ENCODE peak calls at places on chromosomes 5 and 9, in five cellular contexts. Q is H1, G is IMR-90, K is K562, J is HepG2. X is an unnamed sample.

GRCh38 chr9:93121316-93122241 is 12.5 kb downstream of the NINJ1 start:
- DNase-seq in Q (no peak), G (no peak), K (no peak), J (no peak), X (no peak)

GRCh38 chr5:32067774-32068173 is 106.3 kb downstream of the GOLPH3 start:
- DNase-seq in Q (no peak), G (no peak), K (no peak), J (no peak), X (no peak)

GRCh38 chr5:173888473-173889135 is 455 bp downstream of the CPEB4 start:
- DNase-seq in Q (no peak), G (peak), K (peak), J (no peak), X (no peak)

GRCh38 chr9:9091387-9091786 is 1291.8 kb upstream of the DMAC1 start:
- DNase-seq in Q (no peak), G (no peak), K (no peak), J (no peak), X (no peak)

GRCh38 chr5:83718195-83718825 is 2.3 kb downstream of the HAPLN1 start:
- DNase-seq in Q (no peak), G (peak), K (peak), J (peak), X (peak)

GRCh38 chr5:95822408-95823240 is at the start of gene GLRX:
- DNase-seq in Q (peak), G (peak), K (peak), J (peak), X (peak)

GRCh38 chr5:140174472-140175366 is at the start of gene CYSTM1:
- DNase-seq in Q (peak), G (peak), K (peak), J (peak), X (peak)

GRCh38 chr9:104618104-104618503 is at the start of gene OR13C9:
- DNase-seq in Q (no peak), G (no peak), K (no peak), J (no peak), X (no peak)

GRCh38 chr5:87872986-87873385 is 395.7 kb downstream of the TMEM161B start:
- DNase-seq in Q (no peak), G (no peak), K (no peak), J (no peak), X (no peak)

GRCh38 chr9:8733096-8733954 is 933.7 kb upstream of the DMAC1 start:
- DNase-seq in Q (no peak), G (no peak), K (no peak), J (no peak), X (no peak)

GRCh38 chr9:6634441-6634840 is 11.1 kb downstream of the GLDC start:
- DNase-seq in Q (no peak), G (no peak), K (no peak), J (no peak), X (no peak)

DNA sequence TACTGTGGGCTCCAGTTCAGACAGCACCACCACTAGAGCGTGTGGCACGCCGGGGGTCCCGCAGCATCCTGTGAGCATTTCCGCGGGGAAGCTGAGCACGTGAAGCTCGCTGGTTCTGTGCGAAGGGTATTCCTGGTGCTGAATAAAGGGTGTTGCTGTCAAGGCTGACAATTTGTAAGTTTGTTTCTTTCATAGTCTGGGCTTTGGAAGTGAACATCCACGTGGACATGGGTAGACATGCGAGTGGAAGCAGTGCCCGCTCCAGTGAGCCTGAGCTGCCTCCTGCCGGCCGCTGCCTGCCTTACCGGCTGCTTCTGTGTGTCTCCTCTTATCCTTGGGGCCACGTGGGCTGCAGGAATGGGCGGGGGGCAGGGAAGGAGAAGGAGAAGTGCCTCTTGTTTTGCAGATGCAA is 14.7 kb downstream of the NDUFS6 start:
- DNase-seq in Q (no peak), G (no peak), K (no peak), J (no peak), X (no peak)
- TF ChIP-seq MAFK in Q (no peak), G (no peak), K (no peak), J (no peak), X (no peak)

GRCh38 chr5:142360607-142361120 is 35.8 kb upstream of the SPRY4 start:
- DNase-seq in Q (no peak), G (peak), K (no peak), J (peak), X (peak)
- TF ChIP-seq MAFK in Q (no peak), G (no peak), K (no peak), J (no peak), X (no peak)

GRCh38 chr9:99677281-99677680 is 144.4 kb upstream of the NR4A3 start:
- DNase-seq in Q (no peak), G (peak), K (no peak), J (no peak), X (no peak)
- TF ChIP-seq MAFK in Q (no peak), G (no peak), K (no peak), J (no peak), X (no peak)

GRCh38 chr9:30201024-30201423 is 2183.4 kb upstream of the ACO1 start:
- DNase-seq in Q (no peak), G (no peak), K (no peak), J (no peak), X (no peak)

GRCh38 chr9:30198463-30199309 is 2185.8 kb upstream of the ACO1 start:
- DNase-seq in Q (no peak), G (no peak), K (no peak), J (no peak), X (no peak)

GRCh38 chr9:30197954-30198353 is 2186.5 kb upstream of the ACO1 start:
- DNase-seq in Q (no peak), G (no peak), K (no peak), J (peak), X (peak)
- TF ChIP-seq MAFK in Q (no peak), G (no peak), K (no peak), J (peak), X (peak)

GRCh38 chr5:172641359-172642045 is 439 bp downstream of the NEURL1B start:
- DNase-seq in Q (no peak), G (no peak), K (no peak), J (no peak), X (peak)
- TF ChIP-seq MAFK in Q (no peak), G (no peak), K (no peak), J (no peak), X (no peak)

DNA sequence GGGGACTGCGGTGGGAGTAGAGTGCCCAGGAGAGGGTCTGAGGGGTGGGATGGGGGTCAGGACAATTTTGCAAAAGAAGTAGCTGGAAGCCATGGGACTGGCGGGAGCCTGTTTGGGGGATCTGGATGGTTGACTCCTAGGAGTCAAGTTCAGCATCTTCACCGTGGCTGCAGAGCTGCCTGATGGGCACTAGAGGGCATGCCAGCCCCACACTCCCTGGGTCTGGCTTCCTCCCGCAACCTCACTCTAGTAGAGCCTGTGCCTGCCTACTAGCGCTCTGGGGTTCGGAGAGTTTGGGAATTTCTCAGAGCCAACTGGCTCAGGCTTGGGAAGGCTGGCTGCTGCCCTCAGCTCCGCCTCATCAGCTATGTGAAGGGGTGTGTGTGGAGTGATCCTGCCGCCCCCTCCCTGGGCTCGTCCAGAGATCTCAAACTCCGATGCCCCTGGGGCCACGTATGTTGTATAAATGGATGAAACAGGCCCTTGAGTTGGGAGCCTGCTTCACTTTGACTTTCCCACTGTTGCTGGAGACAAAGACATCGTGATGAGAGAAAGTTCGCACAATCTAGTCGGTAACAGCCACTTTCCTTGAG is 10.8 kb downstream of the TSPAN17 start:
- DNase-seq in Q (peak), G (peak), K (peak), J (peak), X (peak)
- TF ChIP-seq MAFK in Q (no peak), G (no peak), K (no peak), J (no peak), X (no peak)

GRCh38 chr5:138575194-138576015 is at the start of gene HSPA9:
- DNase-seq in Q (peak), G (peak), K (peak), J (peak), X (peak)
- TF ChIP-seq MAFK in Q (no peak), G (no peak), K (no peak), J (no peak), X (no peak)

GRCh38 chr9:61671276-61671973 is 481.6 kb downstream of the SPATA31A7 start:
- DNase-seq in Q (no peak), G (no peak), K (no peak), J (no peak), X (no peak)

GRCh38 chr9:61674882-61675281 is 485.0 kb downstream of the SPATA31A7 start:
- DNase-seq in Q (no peak), G (no peak), K (no peak), J (no peak), X (no peak)

GRCh38 chr9:61674465-61674864 is 484.6 kb downstream of the SPATA31A7 start:
- DNase-seq in Q (no peak), G (no peak), K (no peak), J (no peak), X (no peak)

GRCh38 chr9:61673247-61673646 is 483.4 kb downstream of the SPATA31A7 start:
- DNase-seq in Q (no peak), G (no peak), K (no peak), J (no peak), X (no peak)

DNA sequence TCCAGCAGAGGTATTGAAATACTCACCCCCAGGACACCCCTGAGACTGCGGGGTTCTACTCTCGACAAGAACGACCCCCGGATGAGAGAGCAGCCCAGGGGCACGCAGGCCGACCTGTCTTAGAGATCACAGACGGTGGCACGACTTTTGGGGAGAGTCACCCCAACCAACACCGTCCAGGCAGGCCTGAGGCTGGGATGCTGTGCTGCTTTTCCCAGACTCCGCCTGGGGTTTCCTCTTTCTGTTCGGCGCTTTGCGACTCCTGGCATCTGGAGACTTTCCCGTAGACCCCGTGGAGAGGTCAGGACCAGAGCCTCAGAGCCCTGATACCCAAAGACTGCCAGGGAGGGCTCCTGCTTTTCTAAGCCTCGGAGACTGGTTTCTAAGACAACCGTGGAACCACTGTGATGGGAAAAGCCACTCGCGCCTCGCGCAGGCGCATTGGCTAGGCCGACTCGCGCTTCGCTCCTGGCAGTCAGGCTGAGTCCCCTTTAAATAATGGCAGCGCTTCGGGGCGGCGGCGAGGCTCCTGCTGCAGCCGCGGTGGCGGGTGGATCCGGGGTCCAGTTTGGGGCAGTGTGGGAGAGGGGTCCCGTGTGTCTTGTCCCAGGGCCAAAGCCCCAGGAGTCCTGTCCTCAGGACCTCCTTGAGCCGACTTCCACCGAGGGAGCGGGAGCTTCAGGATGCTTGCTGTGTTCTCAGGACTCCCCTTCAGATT is 484.0 kb downstream of the SPATA31A7 start:
- DNase-seq in Q (no peak), G (no peak), K (no peak), J (no peak), X (no peak)
- TF ChIP-seq MAFK in Q (no peak), G (no peak), K (no peak), J (no peak), X (no peak)

GRCh38 chr5:147055304-147055826 is 176.8 kb upstream of the PPP2R2B start:
- DNase-seq in Q (no peak), G (no peak), K (no peak), J (no peak), X (no peak)
- TF ChIP-seq MAFK in Q (no peak), G (no peak), K (no peak), J (no peak), X (no peak)